ENCODE peak calls at places on chromosomes 12 and 14, in six cellular contexts. F, Z, K, J, B and H are unnamed samples.

GRCh38 chr14:105501504-105502291 is 10.7 kb downstream of the TEDC1 start:
- DNase-seq in F (no peak), Z (no peak), K (no peak), J (no peak), B (no peak), H (no peak)

GRCh38 chr14:23640524-23641141 is 4.5 kb downstream of the DHRS2 start:
- DNase-seq in F (no peak), Z (peak), K (no peak), J (peak), B (no peak), H (no peak)

GRCh38 chr12:85424581-85425348 is 144.7 kb downstream of the ALX1 start:
- DNase-seq in F (peak), Z (peak), K (no peak), J (peak), B (peak), H (no peak)

GRCh38 chr14:51368721-51369163 is 128.7 kb downstream of the TMX1 start:
- DNase-seq in F (no peak), Z (no peak), K (no peak), J (no peak), B (no peak), H (no peak)

GRCh38 chr14:33019346-33019745 is 80.7 kb downstream of the NPAS3 start:
- DNase-seq in F (no peak), Z (no peak), K (no peak), J (no peak), B (no peak), H (no peak)

GRCh38 chr12:30794591-30795409 is 40.0 kb upstream of the CAPRIN2 start:
- DNase-seq in F (peak), Z (peak), K (peak), J (no peak), B (no peak), H (no peak)

GRCh38 chr12:10634427-10634826 is 21.0 kb upstream of the MAGOHB start:
- DNase-seq in F (no peak), Z (peak), K (no peak), J (no peak), B (no peak), H (no peak)

GRCh38 chr14:51095854-51096823 is 1.2 kb upstream of the TRIM9 start:
- DNase-seq in F (peak), Z (no peak), K (no peak), J (peak), B (no peak), H (no peak)

GRCh38 chr12:52067081-52067374 is 2.8 kb upstream of the ATG101 start:
- DNase-seq in F (no peak), Z (no peak), K (no peak), J (no peak), B (no peak), H (no peak)

GRCh38 chr12:54859502-54859901 is 5.2 kb downstream of the MUCL1 start:
- DNase-seq in F (no peak), Z (no peak), K (no peak), J (no peak), B (no peak), H (no peak)

GRCh38 chr12:113087193-113087592 is 30.7 kb downstream of the DTX1 start:
- DNase-seq in F (no peak), Z (no peak), K (no peak), J (no peak), B (no peak), H (no peak)

DNA sequence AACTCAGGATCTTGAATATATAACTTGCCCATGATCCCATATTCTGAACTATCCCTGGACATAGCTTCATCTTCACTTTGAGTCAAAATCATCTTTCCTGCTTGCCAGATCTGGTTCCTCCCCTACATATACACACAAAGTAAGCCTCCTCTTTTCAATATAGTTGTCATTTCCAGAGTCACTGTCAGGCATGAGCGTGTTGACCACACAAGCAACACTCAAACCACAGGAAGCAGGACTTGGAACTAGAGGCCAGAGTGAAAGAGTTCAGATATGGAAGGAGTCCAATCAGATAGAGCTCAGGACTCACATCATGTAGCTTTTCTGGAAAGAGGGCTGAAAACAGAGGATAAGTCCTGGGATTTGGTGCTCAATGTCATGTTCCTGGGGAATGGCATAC is 1140.6 kb downstream of the BCL11B start:
- DNase-seq in F (no peak), Z (no peak), K (no peak), J (no peak), B (no peak), H (no peak)
- TF ChIP-seq CHD2 in F (no peak), Z (no peak), K (no peak), J (no peak), B (no peak), H (no peak)

GRCh38 chr14:96502621-96503251 is 554 bp downstream of the PAPOLA start:
- DNase-seq in F (peak), Z (peak), K (peak), J (peak), B (no peak), H (no peak)
- TF ChIP-seq CHD2 in F (no peak), Z (no peak), K (no peak), J (no peak), B (no peak), H (no peak)

GRCh38 chr12:119444462-119445044 is 110.0 kb downstream of the CCDC60 start:
- DNase-seq in F (peak), Z (peak), K (peak), J (peak), B (peak), H (peak)

GRCh38 chr12:119448737-119449136 is 114.2 kb downstream of the CCDC60 start:
- DNase-seq in F (no peak), Z (no peak), K (no peak), J (no peak), B (no peak), H (no peak)

GRCh38 chr12:119447618-119448017 is 113.1 kb downstream of the CCDC60 start:
- DNase-seq in F (no peak), Z (no peak), K (no peak), J (no peak), B (peak), H (no peak)

GRCh38 chr12:119440961-119441360 is 106.4 kb downstream of the CCDC60 start:
- DNase-seq in F (no peak), Z (no peak), K (no peak), J (no peak), B (no peak), H (no peak)

DNA sequence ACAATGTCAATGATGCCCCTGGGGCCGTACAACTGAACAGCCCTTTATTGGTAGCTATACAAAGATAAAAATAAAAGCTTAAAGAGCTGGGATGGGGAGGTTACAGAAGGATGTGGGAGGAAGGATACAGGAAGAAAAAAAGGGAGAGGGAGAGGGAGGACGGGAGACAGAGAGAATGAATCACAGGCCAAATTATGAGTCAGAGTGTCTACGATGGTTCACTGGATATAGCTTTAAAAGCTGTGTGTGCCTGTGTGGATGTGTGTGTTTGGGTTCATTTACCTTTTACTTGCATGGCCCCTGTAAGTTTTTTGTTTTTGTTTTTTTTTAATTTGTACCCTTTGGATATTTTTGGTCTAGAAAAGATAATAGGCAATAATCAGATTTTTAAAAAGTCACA is 111.9 kb downstream of the CCDC60 start:
- DNase-seq in F (peak), Z (no peak), K (no peak), J (no peak), B (no peak), H (no peak)
- TF ChIP-seq CHD2 in F (no peak), Z (no peak), K (no peak), J (no peak), B (no peak), H (no peak)

DNA sequence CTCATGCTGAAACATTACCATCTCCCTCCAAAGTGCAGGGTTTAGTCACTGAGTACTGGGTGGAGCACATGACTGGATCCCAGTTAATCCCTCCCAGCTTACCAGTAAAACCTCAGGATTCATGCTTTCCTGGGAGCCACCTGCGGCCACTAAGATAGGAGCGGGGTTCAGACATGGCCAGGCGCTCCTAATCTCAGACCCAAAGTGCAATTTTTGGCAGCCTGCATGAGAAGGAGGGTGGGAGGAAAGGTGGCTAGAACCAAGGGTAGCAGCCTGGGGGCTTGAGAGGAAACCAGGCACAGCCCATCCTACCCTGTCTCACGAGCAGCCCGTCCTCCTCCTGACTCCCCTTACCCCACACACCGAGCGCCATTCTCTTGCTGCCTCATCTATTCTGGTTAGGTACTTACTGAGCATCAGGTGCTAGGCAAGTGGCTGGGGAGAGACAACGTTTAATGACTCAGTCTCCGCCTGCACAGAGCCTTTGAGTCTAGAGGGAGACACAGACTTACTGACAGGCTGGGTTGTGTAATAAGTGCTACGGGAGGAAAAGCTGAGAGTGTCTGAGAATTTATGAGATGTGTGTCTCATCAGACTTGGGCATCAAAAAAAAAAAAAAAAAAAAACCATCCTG is 9.9 kb downstream of the GPRC5A start:
- DNase-seq in F (peak), Z (peak), K (no peak), J (no peak), B (no peak), H (no peak)
- TF ChIP-seq CHD2 in F (no peak), Z (no peak), K (no peak), J (no peak), B (no peak), H (no peak)

GRCh38 chr12:104620761-104621531 is 164.2 kb downstream of the CHST11 start:
- DNase-seq in F (no peak), Z (no peak), K (no peak), J (peak), B (no peak), H (no peak)
- TF ChIP-seq CHD2 in F (no peak), Z (no peak), K (no peak), J (peak), B (no peak), H (no peak)

DNA sequence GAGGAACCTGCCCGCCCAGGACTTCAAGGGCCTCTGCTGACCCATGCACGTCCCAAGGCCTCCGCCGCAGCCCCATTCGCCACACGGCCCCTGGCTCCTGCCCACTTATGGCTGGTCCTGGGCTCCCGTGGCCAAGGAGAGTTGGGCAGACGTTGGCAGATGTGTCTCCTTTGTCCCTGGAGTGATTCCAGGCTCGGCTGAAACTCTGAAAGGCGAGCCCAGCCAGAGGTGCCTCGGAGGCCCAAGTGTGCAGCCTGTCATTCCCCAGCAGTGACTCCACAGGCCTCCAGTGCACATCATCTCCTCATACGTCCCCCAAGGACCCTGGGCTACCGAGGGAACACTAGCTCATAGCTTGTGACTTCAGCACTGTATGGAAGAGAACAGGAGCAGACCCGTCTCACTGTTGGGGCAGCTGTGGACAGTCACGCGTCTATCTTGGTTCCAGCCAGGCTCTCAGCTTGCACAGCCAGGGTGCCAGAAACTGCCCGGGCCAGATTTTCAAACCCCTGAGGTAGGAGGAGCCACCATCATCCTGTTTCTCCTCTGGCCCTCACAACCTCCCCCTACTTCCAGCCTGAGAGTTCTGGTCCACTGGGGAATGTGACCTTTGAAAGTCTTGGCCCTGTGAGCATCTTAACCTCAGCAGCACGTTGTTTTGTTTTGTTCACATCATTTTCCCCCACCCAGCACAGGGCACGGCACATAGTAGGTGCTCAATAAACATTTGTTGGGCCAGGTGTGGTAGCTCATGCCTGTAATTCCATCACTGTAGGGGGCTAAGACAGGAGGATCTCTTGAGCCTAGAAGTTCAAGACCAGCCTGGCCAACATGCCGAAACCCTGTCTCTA is 50.2 kb downstream of the PSMA6 start:
- DNase-seq in F (no peak), Z (no peak), K (no peak), J (no peak), B (no peak), H (no peak)
- TF ChIP-seq CHD2 in F (no peak), Z (no peak), K (no peak), J (no peak), B (no peak), H (no peak)

GRCh38 chr14:49051328-49052060 is 534.7 kb downstream of the RPS29 start:
- DNase-seq in F (no peak), Z (no peak), K (no peak), J (no peak), B (no peak), H (no peak)
- TF ChIP-seq CHD2 in F (no peak), Z (no peak), K (no peak), J (no peak), B (no peak), H (no peak)

DNA sequence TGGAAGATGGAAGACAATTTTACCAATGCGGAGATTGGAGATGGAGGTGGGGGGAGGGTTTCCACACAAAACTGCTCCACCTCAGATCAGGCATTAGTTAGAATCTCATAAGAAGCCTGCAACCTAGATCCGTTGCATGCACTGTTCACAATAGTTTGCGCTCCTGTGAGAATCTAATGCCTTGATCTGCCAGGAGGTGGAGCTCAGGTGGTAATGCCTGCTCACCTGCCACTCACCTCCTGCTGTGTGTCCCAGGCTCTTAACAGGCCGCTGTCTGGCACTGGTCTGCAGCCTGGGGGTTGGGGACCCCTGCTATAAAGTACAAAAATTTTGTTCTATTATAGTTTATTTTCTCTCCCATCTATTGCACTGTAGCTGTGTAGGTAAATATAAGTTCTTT is 84.9 kb upstream of the FOXG1 start:
- DNase-seq in F (no peak), Z (no peak), K (no peak), J (no peak), B (no peak), H (peak)
- TF ChIP-seq CHD2 in F (no peak), Z (no peak), K (no peak), J (no peak), B (no peak), H (no peak)

GRCh38 chr12:40170593-40170992 is 54.2 kb upstream of the LRRK2 start:
- DNase-seq in F (no peak), Z (no peak), K (no peak), J (no peak), B (no peak), H (no peak)

GRCh38 chr12:40164034-40164433 is 58.2 kb upstream of the SLC2A13 start:
- DNase-seq in F (peak), Z (no peak), K (no peak), J (no peak), B (no peak), H (no peak)

GRCh38 chr12:40171501-40171900 is 53.3 kb upstream of the LRRK2 start:
- DNase-seq in F (no peak), Z (no peak), K (no peak), J (no peak), B (no peak), H (no peak)

GRCh38 chr12:40168868-40169267 is 55.9 kb upstream of the LRRK2 start:
- DNase-seq in F (no peak), Z (no peak), K (no peak), J (no peak), B (peak), H (no peak)

DNA sequence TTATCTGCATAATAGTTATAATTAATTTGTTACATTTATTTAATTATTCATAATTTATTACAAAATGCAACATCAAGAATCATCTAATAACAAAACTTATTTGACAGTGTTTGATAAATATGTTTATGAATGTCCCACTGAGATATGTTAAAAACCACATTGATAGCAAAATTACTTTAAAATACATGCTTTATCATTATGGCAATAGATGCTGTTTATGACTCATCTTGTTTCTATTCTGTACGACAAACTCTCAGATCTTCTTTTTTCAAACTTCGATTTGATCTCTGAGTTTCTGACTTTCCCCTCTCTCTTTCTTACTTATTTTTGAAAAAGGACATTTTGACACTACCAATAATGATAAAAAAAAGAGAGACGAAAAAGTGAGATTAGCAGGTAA is 56.8 kb upstream of the LRRK2 start:
- DNase-seq in F (no peak), Z (no peak), K (no peak), J (no peak), B (no peak), H (no peak)
- TF ChIP-seq CHD2 in F (no peak), Z (no peak), K (no peak), J (no peak), B (no peak), H (no peak)